ENCODE peak calls at places on chromosomes 2 and 18, in four cellular contexts. One of them, this sample, is unnamed.

GRCh38 chr2:127428057-127428814 is 10.0 kb downstream of the PROC start:
- DNase-seq in dermis microvascular lymphatic vessel endothelial cell: no peak
- DNase-seq in HTR-8/SVneo: no peak
- DNase-seq in Caki2: no peak
- DNase-seq in this sample: no peak

GRCh38 chr2:177665948-177666347 is 273.4 kb downstream of the AGPS start:
- DNase-seq in dermis microvascular lymphatic vessel endothelial cell: no peak
- DNase-seq in HTR-8/SVneo: no peak
- DNase-seq in Caki2: no peak
- DNase-seq in this sample: no peak

GRCh38 chr2:150060341-150060740 is 427.1 kb downstream of the RND3 start:
- DNase-seq in dermis microvascular lymphatic vessel endothelial cell: peak; percentile 44
- DNase-seq in HTR-8/SVneo: no peak
- DNase-seq in Caki2: no peak
- DNase-seq in this sample: no peak

GRCh38 chr2:238947920-238948710 is 100.2 kb downstream of the TWIST2 start:
- DNase-seq in dermis microvascular lymphatic vessel endothelial cell: peak; percentile 44
- DNase-seq in HTR-8/SVneo: peak; percentile 72
- DNase-seq in Caki2: peak; percentile 30
- DNase-seq in this sample: peak; percentile 76

GRCh38 chr2:35199298-35199697 is 1156.3 kb upstream of the CRIM1 start:
- DNase-seq in dermis microvascular lymphatic vessel endothelial cell: no peak
- DNase-seq in HTR-8/SVneo: peak; percentile 14
- DNase-seq in Caki2: no peak
- DNase-seq in this sample: no peak

GRCh38 chr18:32775628-32776027 is 2.8 kb upstream of the KLHL14 start:
- DNase-seq in dermis microvascular lymphatic vessel endothelial cell: peak; percentile 85
- DNase-seq in HTR-8/SVneo: no peak
- DNase-seq in Caki2: no peak
- DNase-seq in this sample: no peak

GRCh38 chr2:188475945-188476344 is 184.3 kb downstream of the GULP1 start:
- DNase-seq in dermis microvascular lymphatic vessel endothelial cell: no peak
- DNase-seq in HTR-8/SVneo: peak; percentile 41
- DNase-seq in Caki2: peak; percentile 82
- DNase-seq in this sample: peak; percentile 98

GRCh38 chr2:184597571-184597980 is 753 bp upstream of the ZNF804A start:
- DNase-seq in dermis microvascular lymphatic vessel endothelial cell: no peak
- DNase-seq in HTR-8/SVneo: peak; percentile 26
- DNase-seq in Caki2: no peak
- DNase-seq in this sample: peak; percentile 3

GRCh38 chr2:45570671-45571334 is 40.3 kb downstream of the SRBD1 start:
- DNase-seq in dermis microvascular lymphatic vessel endothelial cell: no peak
- DNase-seq in HTR-8/SVneo: no peak
- DNase-seq in Caki2: no peak
- DNase-seq in this sample: no peak

GRCh38 chr2:69242651-69243051 is 144.4 kb downstream of the GFPT1 start:
- DNase-seq in dermis microvascular lymphatic vessel endothelial cell: no peak
- DNase-seq in HTR-8/SVneo: no peak
- DNase-seq in Caki2: no peak
- DNase-seq in this sample: no peak

GRCh38 chr2:120939595-120940318 is 204.1 kb downstream of the GLI2 start:
- DNase-seq in dermis microvascular lymphatic vessel endothelial cell: no peak
- DNase-seq in HTR-8/SVneo: no peak
- DNase-seq in Caki2: peak; percentile 53
- DNase-seq in this sample: no peak